ENCODE peak calls at places on chromosomes 2 and 18, in five cellular contexts. U is B cell, L is uterus, X is PC-9, V is kidney epithelial cell. J is an unnamed sample.

GRCh38 chr2:239157766-239158165 is 243.1 kb downstream of the HDAC4 start:
- DNase-seq in X (no peak), V (peak), L (peak), U (no peak), J (no peak)

GRCh38 chr2:13002948-13003347 is 286.2 kb downstream of the TRIB2 start:
- DNase-seq in L (no peak), X (no peak), V (no peak), U (no peak), J (no peak)

GRCh38 chr2:238104521-238105311 is 4.6 kb downstream of the ESPNL start:
- DNase-seq in V (no peak), L (peak), X (no peak), U (no peak), J (no peak)

GRCh38 chr2:121205321-121205942 is 79.6 kb downstream of the TFCP2L1 start:
- DNase-seq in V (no peak), X (peak), L (no peak), U (no peak), J (no peak)

GRCh38 chr18:12435867-12436266 is 28.1 kb downstream of the PRELID3A start:
- DNase-seq in V (no peak), X (no peak), U (no peak), L (no peak), J (no peak)

GRCh38 chr2:96251721-96252292 is 14.0 kb downstream of the TMEM127 start:
- DNase-seq in V (peak), U (no peak), X (peak), L (peak), J (no peak)

GRCh38 chr2:171529914-171530313 is 7.6 kb downstream of the CYBRD1 start:
- DNase-seq in U (no peak), X (peak), L (no peak), V (no peak), J (no peak)

GRCh38 chr2:236748385-236748784 is 178.8 kb downstream of the ACKR3 start:
- DNase-seq in U (no peak), L (no peak), X (peak), V (no peak), J (no peak)

GRCh38 chr2:8480936-8481335 is 200.9 kb upstream of the ID2 start:
- DNase-seq in V (no peak), U (no peak), X (no peak), L (no peak), J (no peak)

GRCh38 chr2:10584242-10584753 is 105.5 kb downstream of the NOL10 start:
- DNase-seq in V (peak), X (peak), L (no peak), U (no peak), J (no peak)

GRCh38 chr18:78739115-78739514 is 240.5 kb upstream of the SALL3 start:
- DNase-seq in L (peak), U (no peak), V (no peak), X (no peak), J (no peak)

GRCh38 chr18:24536326-24536725 is 75.9 kb downstream of the HRH4 start:
- DNase-seq in X (no peak), L (no peak), V (no peak), U (no peak), J (no peak)

GRCh38 chr2:219000569-219000960 is 7.3 kb upstream of the CRYBA2 start:
- DNase-seq in L (no peak), U (no peak), V (no peak), X (no peak), J (no peak)

GRCh38 chr2:130915595-130916437 is 79.1 kb downstream of the ARHGEF4 start:
- DNase-seq in L (no peak), V (no peak), X (no peak), U (no peak), J (no peak)

GRCh38 chr18:77209587-77209986 is 40.1 kb upstream of the GALR1 start:
- DNase-seq in U (no peak), X (no peak), L (no peak), V (no peak), J (no peak)

GRCh38 chr18:8313043-8313442 is 296.2 kb upstream of the RAB12 start:
- DNase-seq in U (no peak), L (no peak), V (no peak), X (no peak), J (no peak)

GRCh38 chr18:32470136-32470712 is 458 bp downstream of the GAREM1 start:
- DNase-seq in L (peak), X (no peak), U (no peak), V (no peak), J (peak)

GRCh38 chr18:44968336-44968735 is 287.6 kb downstream of the SETBP1 start:
- DNase-seq in U (no peak), V (no peak), X (no peak), L (no peak), J (no peak)

GRCh38 chr2:85953476-85953875 is 64.7 kb upstream of the ST3GAL5 start:
- DNase-seq in L (no peak), U (no peak), V (no peak), X (no peak), J (no peak)

GRCh38 chr2:48607307-48608014 is 10.2 kb upstream of the GTF2A1L start:
- DNase-seq in U (no peak), X (no peak), L (no peak), V (no peak), J (no peak)

GRCh38 chr2:159133795-159134194 is 152.7 kb downstream of the WDSUB1 start:
- DNase-seq in L (no peak), U (no peak), X (no peak), V (no peak), J (no peak)

GRCh38 chr2:12764075-12764722 is 47.5 kb downstream of the TRIB2 start:
- DNase-seq in U (no peak), X (no peak), V (no peak), L (no peak), J (no peak)

GRCh38 chr2:43098065-43098464 is 128.3 kb downstream of the ZFP36L2 start:
- DNase-seq in L (no peak), V (no peak), X (no peak), U (no peak), J (no peak)

GRCh38 chr2:118589726-118590125 is 257.7 kb downstream of the EN1 start:
- DNase-seq in X (no peak), V (no peak), U (no peak), L (no peak), J (no peak)

GRCh38 chr2:190695739-190696138 is 46.9 kb downstream of the NAB1 start:
- DNase-seq in U (no peak), V (no peak), L (no peak), X (no peak), J (no peak)

GRCh38 chr18:26480897-26481795 is 67.2 kb downstream of the KCTD1 start:
- DNase-seq in U (no peak), V (peak), L (no peak), X (peak), J (no peak)

GRCh38 chr2:227817940-227818568 is 4.4 kb downstream of the CCL20 start:
- DNase-seq in U (no peak), X (peak), V (peak), L (peak), J (no peak)
- TF ChIP-seq CTCF in U (no peak), X (no peak), V (no peak), L (no peak), J (no peak)

DNA sequence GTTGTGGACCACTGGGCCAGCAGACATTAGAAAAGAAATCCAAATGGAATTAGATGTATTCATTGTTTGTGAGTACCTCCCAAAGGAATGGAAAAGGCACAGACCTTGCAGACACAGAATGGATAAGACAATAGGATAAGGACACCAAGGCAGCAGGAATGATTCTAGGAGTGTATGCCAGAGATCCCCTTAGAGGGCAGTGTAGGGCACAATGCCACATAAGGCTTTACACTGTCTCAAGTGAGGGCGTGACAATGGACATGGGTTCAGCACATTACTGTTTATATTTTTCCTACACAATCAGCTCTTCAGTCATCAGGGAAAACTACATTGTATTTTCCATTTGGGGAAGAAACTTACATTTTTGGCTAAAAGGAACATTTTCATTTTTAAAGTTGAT is 250.9 kb downstream of the PTH2R start:
- DNase-seq in V (no peak), L (no peak), U (no peak), X (no peak), J (no peak)
- TF ChIP-seq CTCF in V (peak), L (no peak), U (no peak), X (no peak), J (no peak)

DNA sequence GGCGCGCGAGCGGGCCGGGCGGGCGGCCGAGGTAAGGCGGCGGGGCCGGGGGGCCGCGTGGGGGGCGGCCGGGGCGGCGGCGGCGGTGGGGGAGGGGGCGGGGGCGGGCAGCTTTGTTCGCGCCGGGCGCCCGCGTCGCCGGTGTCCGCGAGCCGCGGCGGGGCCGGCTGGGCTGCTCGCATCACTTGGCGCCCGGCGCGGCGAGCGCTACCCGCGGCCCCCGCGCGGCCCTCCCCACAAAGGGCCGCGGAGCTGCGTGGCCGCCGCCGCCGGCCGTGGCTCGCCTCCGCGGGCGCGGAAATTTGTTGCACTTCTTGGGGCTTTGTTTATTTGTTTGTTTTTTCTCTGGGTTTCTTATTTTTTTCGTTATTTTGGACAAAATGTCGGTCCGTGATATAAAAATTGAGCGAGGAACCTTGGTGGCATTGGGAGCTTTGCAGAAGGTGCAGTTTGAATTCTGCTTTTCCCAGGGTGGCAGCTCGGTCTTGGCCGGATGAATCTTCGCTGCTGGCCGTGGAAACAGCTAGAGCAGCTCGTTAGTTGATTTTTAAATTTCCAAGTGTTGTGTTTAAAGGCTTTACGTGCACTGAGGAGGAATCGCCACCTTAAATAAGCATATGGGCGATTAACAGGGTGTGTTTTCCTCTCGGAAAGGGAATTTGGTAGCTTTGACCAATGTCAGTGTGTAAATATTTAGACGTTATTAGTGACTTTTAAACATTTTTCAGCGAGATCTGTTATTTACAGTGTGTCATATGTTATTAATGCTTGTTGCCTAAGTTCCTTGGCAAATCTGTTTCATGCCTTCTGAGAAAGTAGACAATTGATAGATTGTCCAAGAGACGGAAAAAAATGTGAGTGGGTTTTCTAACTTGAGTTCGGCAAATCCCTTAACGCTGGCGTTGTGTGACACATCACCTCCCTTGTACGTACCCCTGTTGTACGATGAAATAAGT is 816 bp downstream of the UBE2E3 start:
- DNase-seq in V (no peak), L (no peak), U (no peak), X (peak), J (peak)
- TF ChIP-seq CTCF in V (no peak), L (no peak), U (no peak), X (no peak), J (no peak)

GRCh38 chr2:204023088-204023487 is 86.5 kb downstream of the ICOS start:
- DNase-seq in L (no peak), U (no peak), V (no peak), X (no peak), J (no peak)

GRCh38 chr2:204027105-204027504 is 90.5 kb downstream of the ICOS start:
- DNase-seq in V (no peak), L (no peak), U (no peak), X (no peak), J (peak)

GRCh38 chr2:204024503-204024902 is 87.9 kb downstream of the ICOS start:
- DNase-seq in X (no peak), U (no peak), V (no peak), L (peak), J (no peak)

GRCh38 chr2:204024906-204025475 is 88.4 kb downstream of the ICOS start:
- DNase-seq in U (no peak), L (no peak), V (no peak), X (no peak), J (no peak)

DNA sequence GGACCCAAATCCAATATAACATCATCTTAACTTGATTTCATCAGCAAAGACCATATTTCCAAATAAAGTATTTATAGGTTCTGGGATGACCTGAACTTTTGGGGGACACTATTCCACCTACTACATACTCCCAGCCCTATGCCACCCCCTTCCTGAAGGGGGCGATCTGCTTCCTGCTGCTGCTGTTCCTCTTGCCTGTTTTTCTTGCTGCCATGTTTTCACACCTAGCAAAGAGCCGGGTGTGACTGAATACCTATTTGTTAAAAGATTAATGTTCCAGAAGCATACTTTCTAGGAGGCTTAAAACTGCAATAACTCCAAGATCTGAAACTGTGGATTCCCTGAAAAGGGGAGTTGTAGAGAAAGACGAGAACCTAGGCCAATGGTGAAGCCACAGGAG is 89.7 kb downstream of the ICOS start:
- DNase-seq in V (no peak), X (no peak), U (no peak), L (no peak), J (no peak)
- TF ChIP-seq CTCF in V (peak), X (no peak), U (no peak), L (no peak), J (peak)